ENCODE peak calls at places on chromosome 11, in four cellular contexts. R is body of pancreas, O is psoas muscle, P is GM12878. F is an unnamed sample. For H3K4me1, the result is how much of the 10 kb centered on the place peaks cover.

GRCh38 chr11:88454881-88455280 is 117.3 kb upstream of the CTSC start:
- DNase-seq in R (no peak), O (no peak), P (no peak), F (no peak)

GRCh38 chr11:121451982-121452608 is at the start of gene SORL1:
- DNase-seq in R (peak), O (peak), P (no peak), F (peak)

GRCh38 chr11:69825037-69825834 is 6.0 kb upstream of the FGF3 start:
- DNase-seq in R (no peak), O (no peak), P (no peak), F (no peak)

GRCh38 chr11:102589047-102589459 is 36.1 kb downstream of the MMP20 start:
- DNase-seq in R (no peak), O (no peak), P (peak), F (no peak)

GRCh38 chr11:82898242-82898641 is 2.0 kb downstream of the PRCP start:
- DNase-seq in R (no peak), O (no peak), P (no peak), F (no peak)

GRCh38 chr11:109197656-109198055 is 224.3 kb upstream of the C11orf87 start:
- DNase-seq in R (no peak), O (no peak), P (no peak), F (no peak)

GRCh38 chr11:130001491-130002351 is 914 bp downstream of the PRDM10 start:
- DNase-seq in R (peak), O (peak), P (no peak), F (peak)

GRCh38 chr11:64850979-64851567 is 6.6 kb upstream of the CDC42BPG start:
- DNase-seq in R (no peak), O (no peak), P (peak), F (no peak)

GRCh38 chr11:117546431-117547160 is 218.9 kb downstream of the CEP164 start:
- DNase-seq in R (no peak), O (no peak), P (no peak), F (no peak)

GRCh38 chr11:26946209-26946828 is 47.6 kb upstream of the FIBIN start:
- DNase-seq in R (no peak), O (no peak), P (no peak), F (no peak)

GRCh38 chr11:33179431-33179830 is 18.2 kb upstream of the CSTF3 start:
- DNase-seq in R (no peak), O (no peak), P (no peak), F (no peak)

GRCh38 chr11:76030973-76031590 is 175.2 kb downstream of the WNT11 start:
- DNase-seq in R (no peak), O (no peak), P (no peak), F (no peak)

GRCh38 chr11:65506770-65507485 is 8.1 kb downstream of the MALAT1 start:
- DNase-seq in R (peak), O (peak), P (no peak), F (no peak)

GRCh38 chr11:75468534-75469340 is 35.7 kb upstream of the KLHL35 start:
- DNase-seq in R (peak), O (peak), P (no peak), F (peak)

GRCh38 chr11:75760243-75760642 is 8.3 kb upstream of the DGAT2 start:
- DNase-seq in R (no peak), O (no peak), P (no peak), F (no peak)

GRCh38 chr11:22558638-22559037 is 67.0 kb downstream of the FANCF start:
- DNase-seq in R (peak), O (no peak), P (no peak), F (no peak)

GRCh38 chr11:102934735-102935134 is 20.8 kb downstream of the MMP13 start:
- DNase-seq in R (no peak), O (no peak), P (no peak), F (no peak)

GRCh38 chr11:77140231-77140959 is 12.3 kb downstream of the MYO7A start:
- DNase-seq in R (peak), O (peak), P (no peak), F (peak)

GRCh38 chr11:57491371-57492061 is 24.0 kb downstream of the SLC43A1 start:
- DNase-seq in R (peak), O (peak), P (no peak), F (peak)

GRCh38 chr11:95341246-95341645 is 110.2 kb upstream of the SESN3 start:
- DNase-seq in R (no peak), O (peak), P (no peak), F (no peak)

GRCh38 chr11:64996710-64997380 is at the start of gene BATF2:
- DNase-seq in R (peak), O (peak), P (no peak), F (peak)

GRCh38 chr11:76579047-76579751 is 91.3 kb downstream of the LRRC32 start:
- DNase-seq in R (peak), O (peak), P (no peak), F (peak)

GRCh38 chr11:76318744-76319384 is 62.1 kb downstream of the THAP12 start:
- DNase-seq in R (peak), O (peak), P (peak), F (peak)

GRCh38 chr11:128484172-128484571 is 103.2 kb downstream of the ETS1 start:
- DNase-seq in R (peak), O (no peak), P (no peak), F (no peak)

GRCh38 chr11:93560534-93560933 is 17.3 kb upstream of the SMCO4 start:
- DNase-seq in R (no peak), O (no peak), P (no peak), F (no peak)

GRCh38 chr11:2463766-2464277 is 19.0 kb downstream of the KCNQ1 start:
- DNase-seq in R (peak), O (no peak), P (no peak), F (no peak)

GRCh38 chr11:2464451-2465165 is 19.8 kb downstream of the KCNQ1 start:
- DNase-seq in R (no peak), O (no peak), P (no peak), F (no peak)

GRCh38 chr11:2462092-2462985 is 17.5 kb downstream of the KCNQ1 start:
- DNase-seq in R (peak), O (no peak), P (no peak), F (no peak)

GRCh38 chr11:2461253-2462091 is 16.7 kb downstream of the KCNQ1 start:
- DNase-seq in R (peak), O (no peak), P (no peak), F (peak)

GRCh38 chr11:2462986-2463765 is 18.4 kb downstream of the KCNQ1 start:
- DNase-seq in R (peak), O (no peak), P (no peak), F (peak)
- H3K4me1 ChIP-seq in R (half or more), O (under half), P (under half), F (half or more)

GRCh38 chr11:47992959-47993820 is 12.8 kb downstream of the PTPRJ start:
- DNase-seq in R (no peak), O (no peak), P (no peak), F (no peak)
- H3K27ac ChIP-seq in R (no peak), O (peak), P (no peak), F (no peak)

GRCh38 chr11:371716-372590 is 2.7 kb downstream of the B4GALNT4 start:
- DNase-seq in R (no peak), O (no peak), P (no peak), F (no peak)

GRCh38 chr11:371051-371450 is 1.8 kb downstream of the B4GALNT4 start:
- DNase-seq in R (no peak), O (no peak), P (no peak), F (no peak)

GRCh38 chr11:369336-370018 is at the start of gene B4GALNT4:
- DNase-seq in R (peak), O (peak), P (no peak), F (peak)

GRCh38 chr11:368414-369335 is 624 bp upstream of the B4GALNT4 start:
- DNase-seq in R (no peak), O (no peak), P (no peak), F (peak)

DNA sequence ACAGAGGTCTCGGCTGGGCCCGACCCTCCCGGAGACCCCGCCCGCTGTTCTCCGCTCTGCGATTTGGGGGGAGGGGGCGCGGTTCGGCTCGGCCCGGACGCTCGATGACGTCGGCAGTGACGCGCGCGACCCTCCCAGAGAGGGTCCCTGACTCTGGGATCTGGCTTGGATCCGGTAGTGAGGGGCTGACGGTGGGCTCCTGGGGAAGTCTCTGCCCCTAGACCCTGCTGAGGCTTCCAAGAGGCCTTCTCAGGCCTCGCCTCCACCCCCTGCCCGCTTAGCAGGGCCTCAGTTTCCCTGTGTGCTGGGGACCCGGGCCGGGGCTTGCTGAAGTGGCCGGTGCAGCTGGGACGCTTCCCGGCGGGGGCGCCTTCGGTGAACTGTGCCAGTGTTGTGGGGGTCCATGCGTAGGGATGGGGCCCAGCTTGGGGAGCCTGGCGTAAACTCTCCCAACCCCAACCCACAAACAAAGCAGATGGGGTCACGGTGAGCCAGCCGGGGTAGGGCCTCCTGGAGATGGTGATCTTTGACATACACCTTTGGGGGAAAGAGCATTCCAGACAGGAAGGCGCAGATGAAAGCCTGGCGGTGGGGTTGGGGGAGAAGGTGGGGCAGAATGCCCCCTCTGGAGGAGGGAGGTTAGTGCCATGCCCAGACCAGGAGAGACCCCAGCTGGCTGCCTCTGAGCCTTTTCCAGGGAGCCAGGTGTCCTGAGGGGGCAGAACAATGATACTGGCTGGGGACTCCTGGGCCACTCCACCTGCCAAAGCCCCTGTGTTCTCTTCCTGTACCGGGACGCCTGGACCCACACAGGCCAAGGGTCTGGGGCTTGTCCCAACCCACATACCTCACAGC is 1.0 kb downstream of the B4GALNT4 start:
- DNase-seq in R (no peak), O (no peak), P (no peak), F (no peak)
- TF ChIP-seq CTCF in R (no peak), O (no peak), P (no peak), F (no peak)

GRCh38 chr11:71930556-71931244 is 1.9 kb downstream of the RNF121 start:
- DNase-seq in R (no peak), O (no peak), P (no peak), F (no peak)
- H3K4me1 ChIP-seq in R (under half), O (half or more), P (under half), F (half or more)

GRCh38 chr11:8808226-8808585 is 102.8 kb upstream of the AKIP1 start:
- DNase-seq in R (no peak), O (no peak), P (no peak), F (no peak)

GRCh38 chr11:8809185-8809584 is 101.8 kb upstream of the AKIP1 start:
- DNase-seq in R (no peak), O (no peak), P (no peak), F (no peak)

GRCh38 chr11:8806974-8807373 is 104.0 kb upstream of the AKIP1 start:
- DNase-seq in R (no peak), O (no peak), P (no peak), F (peak)

GRCh38 chr11:8809605-8810272 is 101.2 kb upstream of the AKIP1 start:
- DNase-seq in R (no peak), O (no peak), P (no peak), F (no peak)

DNA sequence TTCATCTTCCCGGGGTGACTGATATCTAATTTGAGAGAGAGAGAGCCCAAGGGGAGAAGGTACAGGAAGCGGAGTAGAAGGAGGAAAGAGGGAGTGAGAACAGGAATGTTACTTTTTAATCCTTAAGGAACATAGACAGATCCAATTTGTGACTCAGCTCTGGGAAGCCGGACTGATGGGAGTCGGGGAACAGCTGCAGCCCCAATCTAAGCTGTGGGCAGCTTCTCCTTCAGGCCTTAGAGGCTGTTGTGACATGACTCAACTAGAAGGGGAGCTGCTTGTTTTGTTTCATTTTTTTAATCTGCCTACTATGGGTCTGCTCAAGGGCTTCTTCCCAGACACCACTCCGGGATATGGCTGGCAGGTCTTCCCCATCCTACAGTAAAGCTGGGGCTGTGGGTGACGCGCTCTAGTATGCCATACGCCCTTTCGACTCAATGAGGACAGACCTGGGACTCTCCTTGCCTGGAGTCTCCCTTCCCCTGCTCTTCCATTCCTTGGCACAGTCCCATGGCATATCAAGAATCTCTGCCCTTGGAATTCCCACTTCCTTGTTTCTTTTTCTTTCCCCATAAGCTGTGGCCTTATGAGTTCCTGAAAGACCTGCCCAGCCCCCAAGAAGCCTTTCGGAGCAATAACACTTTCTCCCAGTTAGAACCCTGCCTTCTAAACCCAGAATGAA is 103.3 kb upstream of the AKIP1 start:
- DNase-seq in R (peak), O (peak), P (no peak), F (peak)
- H3K27ac ChIP-seq in R (peak), O (peak), P (no peak), F (peak)

GRCh38 chr11:36817336-36817965 is 219.4 kb upstream of the RAG2 start:
- DNase-seq in R (no peak), O (no peak), P (no peak), F (no peak)

GRCh38 chr11:36822829-36823228 is 224.8 kb upstream of the RAG2 start:
- DNase-seq in R (no peak), O (no peak), P (no peak), F (no peak)

GRCh38 chr11:36818410-36818809 is 220.4 kb upstream of the RAG2 start:
- DNase-seq in R (peak), O (no peak), P (no peak), F (no peak)
- TF ChIP-seq CTCF in R (no peak), O (no peak), P (peak), F (peak)

GRCh38 chr11:86069408-86070086 is 663 bp upstream of the PICALM start:
- DNase-seq in R (peak), O (no peak), P (peak), F (no peak)
- H3K4me1 ChIP-seq in R (under half), O (under half), P (under half), F (half or more)

GRCh38 chr11:15865212-15865987 is 490.9 kb downstream of the SOX6 start:
- DNase-seq in R (no peak), O (no peak), P (no peak), F (no peak)
- H3K27ac ChIP-seq in R (no peak), O (no peak), P (no peak), F (no peak)

DNA sequence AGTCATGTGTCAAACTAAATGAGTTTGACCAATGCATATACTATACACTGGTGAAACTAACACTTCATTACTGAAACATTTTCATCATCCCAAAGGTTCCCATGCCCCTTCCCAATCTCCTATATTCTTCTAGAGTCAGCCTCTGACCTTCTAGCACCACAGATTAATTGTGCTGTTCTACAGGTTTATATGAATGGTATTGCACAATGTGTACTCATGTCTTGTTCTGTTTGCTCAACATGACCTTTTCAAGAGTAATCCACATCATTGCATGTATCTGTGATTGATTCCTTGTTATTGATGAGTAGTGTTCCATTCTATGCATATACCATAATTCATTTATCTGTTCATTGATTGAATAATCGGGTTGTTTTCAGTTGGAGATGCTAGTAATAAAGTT is 7.5 kb upstream of the OR8G1 start:
- DNase-seq in R (no peak), O (no peak), P (no peak), F (no peak)
- TF ChIP-seq CTCF in R (no peak), O (no peak), P (no peak), F (no peak)

DNA sequence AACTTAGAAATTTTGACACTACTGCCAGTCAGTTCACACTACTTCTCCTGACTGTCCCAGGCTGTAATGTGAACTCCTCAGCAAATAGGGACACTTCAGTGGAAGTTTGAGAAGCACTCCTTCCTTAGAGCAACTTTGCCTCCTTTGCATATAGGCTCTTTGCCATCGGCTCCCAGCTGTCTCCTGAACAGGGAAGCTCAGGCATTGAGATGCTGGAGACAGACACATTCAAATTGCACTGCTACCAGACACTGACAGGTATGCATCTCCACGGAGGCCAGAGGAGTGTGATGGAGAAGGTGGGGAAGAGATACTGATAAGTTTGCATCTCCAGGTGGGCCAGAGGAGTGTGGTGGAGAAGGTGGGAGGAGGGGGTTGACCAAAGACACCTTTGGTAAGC is 1.4 kb downstream of the TRAPPC4 start:
- DNase-seq in R (no peak), O (no peak), P (no peak), F (no peak)
- H3K4me1 ChIP-seq in R (half or more), O (half or more), P (under half), F (half or more)

F was measured in left ventricle myocardium inferior.